ENCODE peak calls at places on chromosomes 7 and 10, in four cellular contexts. Y is right lobe of liver, J is H54, B is Ammon's horn. F is an unnamed sample.

GRCh38 chr10:7953447-7953846 is 101.0 kb upstream of the GATA3 start:
- DNase-seq in Y (no peak), J (no peak), B (no peak), F (no peak)

GRCh38 chr10:95466450-95466849 is 94.7 kb downstream of the SORBS1 start:
- DNase-seq in Y (no peak), J (no peak), B (no peak), F (no peak)

GRCh38 chr10:110771486-110771885 is 100.2 kb upstream of the PDCD4 start:
- DNase-seq in Y (no peak), J (no peak), B (no peak), F (no peak)

GRCh38 chr7:16657656-16658279 is 11.8 kb downstream of the BZW2 start:
- DNase-seq in Y (no peak), J (no peak), B (no peak), F (no peak)

GRCh38 chr7:142669074-142669654 is 80.1 kb upstream of the PRSS1 start:
- DNase-seq in Y (no peak), J (no peak), B (no peak), F (no peak)

GRCh38 chr10:113052076-113052830 is 102.2 kb downstream of the TCF7L2 start:
- DNase-seq in Y (no peak), J (no peak), B (no peak), F (no peak)

GRCh38 chr10:24951201-24952145 is 933 bp downstream of the PRTFDC1 start:
- DNase-seq in Y (no peak), J (no peak), B (peak), F (peak)

GRCh38 chr10:71081229-71081560 is 131.2 kb upstream of the UNC5B start:
- DNase-seq in Y (peak), J (no peak), B (no peak), F (no peak)

GRCh38 chr7:96118449-96119001 is 203.4 kb downstream of the SLC25A13 start:
- DNase-seq in Y (no peak), J (no peak), B (no peak), F (no peak)

GRCh38 chr7:106640368-106641141 is 20.4 kb downstream of the CCDC71L start:
- DNase-seq in Y (no peak), J (no peak), B (no peak), F (no peak)

GRCh38 chr10:3659518-3659917 is 125.5 kb downstream of the KLF6 start:
- DNase-seq in Y (no peak), J (no peak), B (no peak), F (no peak)

GRCh38 chr10:7696545-7696944 is 6.6 kb upstream of the ITIH2 start:
- DNase-seq in Y (peak), J (no peak), B (peak), F (no peak)

GRCh38 chr10:112899396-112900065 is 50.5 kb upstream of the TCF7L2 start:
- DNase-seq in Y (peak), J (no peak), B (no peak), F (no peak)

GRCh38 chr7:8637322-8637721 is 203.9 kb downstream of the NXPH1 start:
- DNase-seq in Y (no peak), J (no peak), B (no peak), F (no peak)

GRCh38 chr7:49791089-49791741 is 17.8 kb downstream of the VWC2 start:
- DNase-seq in Y (no peak), J (no peak), B (peak), F (no peak)

GRCh38 chr7:44461387-44461786 is 29.1 kb downstream of the NUDCD3 start:
- DNase-seq in Y (no peak), J (peak), B (no peak), F (no peak)

GRCh38 chr10:29412452-29413004 is 123.7 kb downstream of the LYZL1 start:
- DNase-seq in Y (no peak), J (no peak), B (no peak), F (no peak)